ENCODE peak calls at places on chromosomes 16 and 17, in five cellular contexts. S is esophagus squamous epithelium, J is lung, V is mesendoderm, O is HCT116. W is an unnamed sample. For H3K4me1 and H3K27me3, the result is how much of the 10 kb centered on the place peaks cover.

GRCh38 chr16:75025766-75026165 is 26.9 kb downstream of the ZNRF1 start:
- DNase-seq in O (no peak), V (no peak), J (no peak), S (no peak), W (no peak)

GRCh38 chr16:65538945-65539344 is 417.1 kb upstream of the CDH11 start:
- DNase-seq in J (no peak), S (no peak), O (no peak), V (no peak), W (no peak)

GRCh38 chr16:4746991-4747574 is 12.7 kb downstream of the DNAAF8 start:
- DNase-seq in O (no peak), V (no peak), S (no peak), J (no peak), W (no peak)

GRCh38 chr16:59684911-59685310 is 950.8 kb upstream of the GOT2 start:
- DNase-seq in V (no peak), S (no peak), O (no peak), J (no peak), W (no peak)

GRCh38 chr17:83194761-83195329 is 115.4 kb downstream of the METRNL start:
- DNase-seq in J (no peak), S (no peak), V (no peak), O (no peak), W (no peak)

GRCh38 chr17:72301887-72302286 is 181.1 kb downstream of the SOX9 start:
- DNase-seq in O (no peak), V (no peak), S (no peak), J (no peak), W (no peak)

GRCh38 chr17:57988301-57989010 is 402 bp upstream of the VEZF1 start:
- DNase-seq in S (no peak), V (peak), J (peak), O (peak), W (no peak)

GRCh38 chr16:75248142-75248535 is 3.3 kb downstream of the BCAR1 start:
- DNase-seq in J (no peak), O (no peak), S (no peak), V (no peak), W (no peak)

GRCh38 chr17:66904760-66905637 is 59.5 kb upstream of the CACNG4 start:
- DNase-seq in S (no peak), J (peak), V (no peak), O (no peak), W (no peak)

DNA sequence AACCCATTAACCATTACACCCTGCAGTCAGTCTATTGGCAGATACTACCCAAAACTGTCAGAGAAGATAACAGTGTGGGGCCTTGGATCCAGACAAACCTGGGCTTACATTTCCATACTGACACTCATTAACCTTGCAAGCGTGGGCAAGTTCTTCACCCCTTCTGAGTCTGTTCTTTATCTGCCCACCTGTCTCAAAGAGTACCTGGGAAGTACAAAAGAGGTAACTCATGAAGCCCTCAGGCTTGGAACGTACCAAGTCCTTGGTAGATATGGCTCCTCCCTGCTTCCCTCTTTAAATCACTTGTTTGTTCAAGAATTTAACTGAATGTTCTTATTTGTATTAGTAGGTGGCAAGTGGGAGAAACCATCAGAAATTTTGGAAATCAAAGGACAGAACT is 2.5 kb upstream of the IGSF6 start:
- DNase-seq in S (no peak), V (no peak), J (no peak), O (no peak), W (no peak)
- H3K4me1 ChIP-seq in S (under half), V (under half), J (under half), O (under half), W (under half)

GRCh38 chr17:44222112-44222869 is 2.8 kb upstream of the UBTF start:
- DNase-seq in S (no peak), V (peak), O (peak), J (peak), W (no peak)

GRCh38 chr17:44221072-44221861 is 1.8 kb upstream of the UBTF start:
- DNase-seq in J (peak), S (no peak), O (no peak), V (peak), W (no peak)

GRCh38 chr17:44221862-44222111 is 2.3 kb upstream of the UBTF start:
- DNase-seq in J (no peak), O (no peak), V (no peak), S (no peak), W (no peak)

GRCh38 chr17:44220211-44221071 is 966 bp upstream of the UBTF start:
- DNase-seq in J (no peak), S (no peak), V (peak), O (no peak), W (no peak)

DNA sequence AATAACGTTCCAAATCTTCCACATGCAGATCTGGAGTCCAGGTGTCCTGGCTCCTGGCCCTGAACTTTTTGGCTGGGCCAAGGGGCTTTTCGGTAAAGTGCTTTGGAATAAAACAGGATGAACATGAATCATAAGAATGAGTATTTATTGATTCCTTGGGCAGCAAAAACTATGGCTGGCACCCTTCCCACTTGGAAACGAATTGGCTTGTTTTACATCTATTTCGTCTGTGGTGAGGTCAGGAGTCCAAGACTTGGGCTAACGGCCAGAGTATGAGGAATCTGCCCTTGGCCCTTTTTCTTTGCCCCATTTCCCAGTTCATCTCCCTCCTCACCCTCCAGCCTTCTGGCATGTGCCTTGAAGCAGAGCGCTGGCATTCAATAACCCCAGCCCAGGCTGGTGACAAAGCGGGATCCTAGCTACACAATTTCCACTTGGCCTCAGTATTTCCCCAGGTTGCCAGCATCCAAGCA is 4.1 kb upstream of the UBTF start:
- DNase-seq in V (no peak), J (no peak), S (no peak), O (no peak), W (no peak)
- H3K27ac ChIP-seq in V (no peak), J (no peak), S (peak), O (peak), W (no peak)

GRCh38 chr16:82024883-82025282 is 10.2 kb upstream of the HSD17B2 start:
- DNase-seq in V (no peak), J (no peak), O (no peak), S (no peak), W (no peak)

GRCh38 chr16:82023206-82023605 is 11.8 kb upstream of the HSD17B2 start:
- DNase-seq in V (peak), S (no peak), J (no peak), O (no peak), W (no peak)

GRCh38 chr16:82027629-82028035 is 7.4 kb upstream of the HSD17B2 start:
- DNase-seq in O (no peak), V (no peak), S (no peak), J (no peak), W (no peak)

GRCh38 chr16:82020051-82020450 is 8.8 kb upstream of the SDR42E1 start:
- DNase-seq in J (no peak), O (no peak), V (no peak), S (no peak), W (no peak)

GRCh38 chr16:82024274-82024673 is 10.8 kb upstream of the HSD17B2 start:
- DNase-seq in O (no peak), J (no peak), S (no peak), V (no peak), W (no peak)
- H3K27me3 ChIP-seq in O (under half), J (under half), S (under half), V (under half), W (under half)

GRCh38 chr17:28551421-28552186 is 820 bp downstream of the UNC119 start:
- DNase-seq in J (no peak), O (no peak), V (no peak), S (no peak), W (no peak)
- H3K4me1 ChIP-seq in J (under half), O (under half), V (under half), S (under half), W (under half)

DNA sequence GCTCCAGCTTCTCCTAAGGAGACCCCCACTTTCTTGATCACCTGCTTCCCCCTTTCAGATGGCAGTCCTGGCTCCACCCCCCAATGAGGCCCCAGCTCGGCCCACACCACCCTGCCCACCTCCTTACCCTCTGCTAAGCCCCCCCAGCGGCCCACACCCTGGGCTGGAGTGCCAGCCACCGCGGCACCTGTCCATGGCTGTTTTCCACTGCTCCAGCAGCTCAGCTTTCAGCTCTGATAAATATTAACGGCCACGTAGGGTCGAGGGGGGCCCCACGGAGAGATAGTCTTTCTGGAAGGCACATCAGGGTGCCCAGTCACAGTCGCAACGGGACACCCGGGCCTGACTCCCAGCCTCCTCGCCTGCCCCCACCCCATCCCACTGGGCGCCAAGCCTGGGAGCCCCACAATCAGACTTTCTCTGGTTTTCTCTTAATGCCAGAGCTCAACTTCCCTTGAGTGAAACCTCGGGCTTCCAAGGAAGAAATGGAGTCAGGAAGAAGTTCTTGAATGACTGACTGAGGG is 46.5 kb upstream of the CIBAR2 start:
- DNase-seq in S (no peak), J (no peak), V (no peak), O (no peak), W (no peak)
- H3K27ac ChIP-seq in S (no peak), J (no peak), V (no peak), O (no peak), W (no peak)

GRCh38 chr17:45410144-45411091 is 22.3 kb downstream of the ARHGAP27 start:
- DNase-seq in J (no peak), S (no peak), V (no peak), O (no peak), W (no peak)
- H3K27me3 ChIP-seq in J (under half), S (under half), V (under half), O (under half), W (under half)

GRCh38 chr17:1766382-1767135 is 4.7 kb downstream of the SERPINF1 start:
- DNase-seq in O (no peak), V (no peak), J (no peak), S (no peak), W (no peak)

GRCh38 chr17:1767358-1767757 is 5.5 kb downstream of the SERPINF1 start:
- DNase-seq in V (no peak), S (no peak), J (no peak), O (no peak), W (no peak)

GRCh38 chr17:1765576-1765975 is 3.7 kb downstream of the SERPINF1 start:
- DNase-seq in O (no peak), J (no peak), S (no peak), V (no peak), W (no peak)

GRCh38 chr17:1773755-1774181 is 11.9 kb downstream of the SERPINF1 start:
- DNase-seq in O (no peak), J (no peak), S (no peak), V (no peak), W (no peak)

GRCh38 chr17:1769826-1770477 is 8.1 kb downstream of the SERPINF1 start:
- DNase-seq in O (no peak), S (no peak), J (no peak), V (peak), W (peak)
- H3K4me1 ChIP-seq in O (under half), S (half or more), J (under half), V (under half), W (under half)

GRCh38 chr17:75352079-75352569 is 53.4 kb downstream of the GRB2 start:
- DNase-seq in J (no peak), S (no peak), V (peak), O (no peak), W (no peak)

GRCh38 chr17:75350706-75351105 is 54.8 kb downstream of the GRB2 start:
- DNase-seq in O (no peak), V (no peak), S (no peak), J (no peak), W (no peak)

GRCh38 chr17:75348386-75349012 is 57.0 kb downstream of the GRB2 start:
- DNase-seq in J (no peak), O (no peak), V (no peak), S (no peak), W (no peak)

GRCh38 chr17:75349589-75349988 is 55.9 kb downstream of the GRB2 start:
- DNase-seq in S (no peak), V (no peak), O (no peak), J (no peak), W (no peak)

GRCh38 chr17:75350029-75350428 is 55.4 kb downstream of the GRB2 start:
- DNase-seq in O (no peak), V (no peak), J (no peak), S (no peak), W (no peak)
- H3K27ac ChIP-seq in O (no peak), V (no peak), J (no peak), S (no peak), W (no peak)